ENCODE peak calls at places on chromosomes 12 and 14, in ten cellular contexts. One of them, this sample, is unnamed.

GRCh38 chr14:92692822-92693226 is 55.6 kb downstream of the LGMN start:
- DNase-seq in HCT116: no peak
- DNase-seq in transverse colon: peak; percentile 67
- DNase-seq in AG09309: no peak
- DNase-seq in heart left ventricle: peak; percentile 82
- DNase-seq in astrocyte: peak; percentile 25
- DNase-seq in lower leg skin: peak; percentile 31
- DNase-seq in AG04450: no peak
- DNase-seq in GM06990: no peak
- DNase-seq in H7: no peak
- DNase-seq in this sample: peak; percentile 33

GRCh38 chr14:99451234-99451633 is 29.4 kb downstream of the SETD3 start:
- DNase-seq in HCT116: no peak
- DNase-seq in transverse colon: no peak
- DNase-seq in AG09309: no peak
- DNase-seq in heart left ventricle: no peak
- DNase-seq in astrocyte: no peak
- DNase-seq in lower leg skin: no peak
- DNase-seq in AG04450: no peak
- DNase-seq in GM06990: no peak
- DNase-seq in H7: no peak
- DNase-seq in this sample: no peak

GRCh38 chr14:31127690-31128089 is 79.9 kb downstream of the HECTD1 start:
- DNase-seq in HCT116: no peak
- DNase-seq in transverse colon: no peak
- DNase-seq in AG09309: no peak
- DNase-seq in heart left ventricle: no peak
- DNase-seq in astrocyte: no peak
- DNase-seq in lower leg skin: no peak
- DNase-seq in AG04450: no peak
- DNase-seq in GM06990: peak; percentile 25
- DNase-seq in H7: no peak
- DNase-seq in this sample: no peak

GRCh38 chr14:92607702-92608429 is 94.3 kb downstream of the RIN3 start:
- DNase-seq in HCT116: no peak
- DNase-seq in transverse colon: no peak
- DNase-seq in AG09309: peak; percentile 52
- DNase-seq in heart left ventricle: no peak
- DNase-seq in astrocyte: peak; percentile 61
- DNase-seq in lower leg skin: no peak
- DNase-seq in AG04450: no peak
- DNase-seq in GM06990: no peak
- DNase-seq in H7: no peak
- DNase-seq in this sample: peak; percentile 58

GRCh38 chr12:76402259-76402658 is 54.0 kb upstream of the BBS10 start:
- DNase-seq in HCT116: no peak
- DNase-seq in transverse colon: no peak
- DNase-seq in AG09309: no peak
- DNase-seq in heart left ventricle: no peak
- DNase-seq in astrocyte: no peak
- DNase-seq in lower leg skin: no peak
- DNase-seq in AG04450: no peak
- DNase-seq in GM06990: no peak
- DNase-seq in H7: no peak
- DNase-seq in this sample: no peak

GRCh38 chr14:20438664-20439063 is 2.7 kb upstream of the KLHL33 start:
- DNase-seq in HCT116: no peak
- DNase-seq in transverse colon: no peak
- DNase-seq in AG09309: no peak
- DNase-seq in heart left ventricle: no peak
- DNase-seq in astrocyte: no peak
- DNase-seq in lower leg skin: no peak
- DNase-seq in AG04450: no peak
- DNase-seq in GM06990: no peak
- DNase-seq in H7: no peak
- DNase-seq in this sample: no peak

GRCh38 chr14:69612014-69612758 is 790 bp downstream of the SUSD6 start:
- DNase-seq in HCT116: no peak
- DNase-seq in transverse colon: peak; percentile 50
- DNase-seq in AG09309: no peak
- DNase-seq in heart left ventricle: peak; percentile 37
- DNase-seq in astrocyte: no peak
- DNase-seq in lower leg skin: no peak
- DNase-seq in AG04450: no peak
- DNase-seq in GM06990: peak; percentile 68
- DNase-seq in H7: peak; percentile 47
- DNase-seq in this sample: peak; percentile 19

GRCh38 chr14:89616425-89617141 is 199.6 kb upstream of the FOXN3 start:
- DNase-seq in HCT116: no peak
- DNase-seq in transverse colon: no peak
- DNase-seq in AG09309: no peak
- DNase-seq in heart left ventricle: no peak
- DNase-seq in astrocyte: no peak
- DNase-seq in lower leg skin: no peak
- DNase-seq in AG04450: no peak
- DNase-seq in GM06990: peak; percentile 60
- DNase-seq in H7: no peak
- DNase-seq in this sample: no peak

GRCh38 chr12:84599539-84599938 is 313.1 kb downstream of the SLC6A15 start:
- DNase-seq in HCT116: peak; percentile 46
- DNase-seq in transverse colon: no peak
- DNase-seq in AG09309: peak; percentile 7
- DNase-seq in heart left ventricle: no peak
- DNase-seq in astrocyte: peak; percentile 33
- DNase-seq in lower leg skin: no peak
- DNase-seq in AG04450: no peak
- DNase-seq in GM06990: no peak
- DNase-seq in H7: no peak
- DNase-seq in this sample: peak; percentile 79

GRCh38 chr12:81080431-81080983 is 2.6 kb downstream of the ACSS3 start:
- DNase-seq in HCT116: no peak
- DNase-seq in transverse colon: no peak
- DNase-seq in AG09309: peak; percentile 31
- DNase-seq in heart left ventricle: no peak
- DNase-seq in astrocyte: peak; percentile 51
- DNase-seq in lower leg skin: no peak
- DNase-seq in AG04450: no peak
- DNase-seq in GM06990: no peak
- DNase-seq in H7: no peak
- DNase-seq in this sample: no peak

GRCh38 chr12:9707356-9707755 is 25.5 kb downstream of the CLECL1 start:
- DNase-seq in HCT116: no peak
- DNase-seq in transverse colon: no peak
- DNase-seq in AG09309: no peak
- DNase-seq in heart left ventricle: no peak
- DNase-seq in astrocyte: no peak
- DNase-seq in lower leg skin: no peak
- DNase-seq in AG04450: no peak
- DNase-seq in GM06990: no peak
- DNase-seq in H7: no peak
- DNase-seq in this sample: no peak

GRCh38 chr12:12181516-12181915 is 85.3 kb downstream of the LRP6 start:
- DNase-seq in HCT116: no peak
- DNase-seq in transverse colon: no peak
- DNase-seq in AG09309: no peak
- DNase-seq in heart left ventricle: no peak
- DNase-seq in astrocyte: peak; percentile 86
- DNase-seq in lower leg skin: no peak
- DNase-seq in AG04450: no peak
- DNase-seq in GM06990: no peak
- DNase-seq in H7: no peak
- DNase-seq in this sample: peak; percentile 61

GRCh38 chr12:13164271-13164670 is 32.3 kb upstream of the EMP1 start:
- DNase-seq in HCT116: no peak
- DNase-seq in transverse colon: no peak
- DNase-seq in AG09309: no peak
- DNase-seq in heart left ventricle: no peak
- DNase-seq in astrocyte: no peak
- DNase-seq in lower leg skin: no peak
- DNase-seq in AG04450: no peak
- DNase-seq in GM06990: no peak
- DNase-seq in H7: no peak
- DNase-seq in this sample: no peak

GRCh38 chr12:63870838-63871237 is 26.3 kb downstream of the SRGAP1 start:
- DNase-seq in HCT116: no peak
- DNase-seq in transverse colon: no peak
- DNase-seq in AG09309: no peak
- DNase-seq in heart left ventricle: no peak
- DNase-seq in astrocyte: no peak
- DNase-seq in lower leg skin: no peak
- DNase-seq in AG04450: no peak
- DNase-seq in GM06990: no peak
- DNase-seq in H7: no peak
- DNase-seq in this sample: no peak

GRCh38 chr12:63875703-63876102 is 31.2 kb downstream of the SRGAP1 start:
- DNase-seq in HCT116: no peak
- DNase-seq in transverse colon: no peak
- DNase-seq in AG09309: no peak
- DNase-seq in heart left ventricle: no peak
- DNase-seq in astrocyte: no peak
- DNase-seq in lower leg skin: no peak
- DNase-seq in AG04450: no peak
- DNase-seq in GM06990: no peak
- DNase-seq in H7: no peak
- DNase-seq in this sample: no peak

GRCh38 chr12:63876980-63877379 is 32.5 kb downstream of the SRGAP1 start:
- DNase-seq in HCT116: no peak
- DNase-seq in transverse colon: no peak
- DNase-seq in AG09309: no peak
- DNase-seq in heart left ventricle: no peak
- DNase-seq in astrocyte: no peak
- DNase-seq in lower leg skin: no peak
- DNase-seq in AG04450: no peak
- DNase-seq in GM06990: no peak
- DNase-seq in H7: no peak
- DNase-seq in this sample: no peak

GRCh38 chr12:63877693-63878092 is 33.2 kb downstream of the SRGAP1 start:
- DNase-seq in HCT116: no peak
- DNase-seq in transverse colon: no peak
- DNase-seq in AG09309: no peak
- DNase-seq in heart left ventricle: no peak
- DNase-seq in astrocyte: no peak
- DNase-seq in lower leg skin: no peak
- DNase-seq in AG04450: no peak
- DNase-seq in GM06990: no peak
- DNase-seq in H7: no peak
- DNase-seq in this sample: no peak

GRCh38 chr12:63874897-63875296 is 30.4 kb downstream of the SRGAP1 start:
- DNase-seq in HCT116: no peak
- DNase-seq in transverse colon: no peak
- DNase-seq in AG09309: no peak
- DNase-seq in heart left ventricle: no peak
- DNase-seq in astrocyte: no peak
- DNase-seq in lower leg skin: no peak
- DNase-seq in AG04450: no peak
- DNase-seq in GM06990: no peak
- DNase-seq in H7: no peak
- DNase-seq in this sample: no peak
- H3K4me3 ChIP-seq in HCT116: no peak overlapping the region
- H3K4me3 ChIP-seq in transverse colon: no peak overlapping the region
- H3K4me3 ChIP-seq in AG09309: no peak overlapping the region
- H3K4me3 ChIP-seq in heart left ventricle: no peak overlapping the region
- H3K4me3 ChIP-seq in astrocyte: no peak overlapping the region
- H3K4me3 ChIP-seq in lower leg skin: no peak overlapping the region
- H3K4me3 ChIP-seq in AG04450: no peak overlapping the region
- H3K4me3 ChIP-seq in GM06990: no peak overlapping the region
- H3K4me3 ChIP-seq in H7: no peak overlapping the region
- H3K4me3 ChIP-seq in this sample: no peak overlapping the region

DNA sequence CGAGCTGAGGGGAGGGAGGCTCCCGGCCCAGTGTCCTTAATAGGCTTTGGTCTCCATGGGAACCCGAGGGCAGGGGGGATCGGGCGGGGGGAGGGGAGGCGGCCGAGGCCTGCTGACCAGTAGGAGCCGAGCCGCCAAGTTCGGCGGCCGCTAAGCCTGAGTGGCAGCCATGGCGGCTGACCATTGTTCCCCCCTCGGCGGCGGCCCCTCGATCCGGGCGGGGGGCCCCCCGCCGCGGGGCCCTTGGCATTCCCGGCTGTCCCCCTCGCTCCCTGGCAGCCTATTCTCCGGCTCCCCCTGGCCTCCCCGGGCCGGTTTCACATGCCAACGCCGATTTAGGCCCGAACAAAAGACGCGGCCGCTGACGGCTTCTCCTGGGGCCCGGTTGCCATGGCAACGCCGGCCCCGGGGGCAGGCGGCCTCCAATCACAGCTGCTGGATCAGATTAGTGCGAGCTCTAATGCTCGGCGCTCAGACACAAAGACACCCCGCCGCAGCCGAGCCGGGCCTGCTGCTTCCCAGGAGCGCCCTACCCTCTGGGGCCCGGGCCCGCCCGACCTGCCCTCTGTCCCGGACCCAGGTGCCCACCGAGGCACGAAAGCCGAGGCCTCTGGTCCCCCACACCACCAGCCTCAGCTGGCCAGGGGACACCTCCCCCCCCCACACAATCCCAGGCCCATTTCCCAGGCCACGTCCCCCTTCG is 7.3 kb downstream of the MSI1 start:
- DNase-seq in HCT116: no peak
- DNase-seq in transverse colon: peak; percentile 28
- DNase-seq in AG09309: no peak
- DNase-seq in heart left ventricle: peak; percentile 67
- DNase-seq in astrocyte: peak; percentile 71
- DNase-seq in lower leg skin: no peak
- DNase-seq in AG04450: peak; percentile 21
- DNase-seq in GM06990: peak; percentile 78
- DNase-seq in H7: peak; percentile 100
- DNase-seq in this sample: peak; percentile 17
- H3K4me3 ChIP-seq in HCT116: no peak overlapping the region
- H3K4me3 ChIP-seq in transverse colon: peak overlapping the region; percentile 41
- H3K4me3 ChIP-seq in AG09309: no peak overlapping the region
- H3K4me3 ChIP-seq in heart left ventricle: peak overlapping the region; percentile 30
- H3K4me3 ChIP-seq in astrocyte: peak overlapping the region; percentile 45
- H3K4me3 ChIP-seq in lower leg skin: no peak overlapping the region
- H3K4me3 ChIP-seq in AG04450: peak overlapping the region; percentile 39
- H3K4me3 ChIP-seq in GM06990: no peak overlapping the region
- H3K4me3 ChIP-seq in H7: peak overlapping the region; percentile 49
- H3K4me3 ChIP-seq in this sample: peak overlapping the region; percentile 8

DNA sequence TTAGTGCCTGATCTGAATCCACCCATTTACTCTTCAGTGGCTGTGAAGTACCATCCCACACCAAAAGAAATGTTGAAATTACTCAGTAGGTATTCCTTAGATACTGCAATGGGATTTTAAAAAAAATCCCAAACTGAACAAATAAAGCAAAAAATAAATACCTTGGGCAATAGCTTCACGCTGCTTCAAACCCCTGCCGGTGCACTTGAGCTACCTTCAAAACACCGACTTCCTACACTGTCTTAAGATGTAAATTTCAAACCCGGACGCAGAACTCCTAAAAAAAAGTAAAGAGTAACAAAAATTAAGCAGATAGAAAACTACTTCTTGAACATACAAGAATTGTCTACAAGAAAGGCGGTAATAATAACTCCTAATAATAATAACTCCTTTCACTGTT is 677 bp downstream of the ABCC9 start:
- DNase-seq in HCT116: no peak
- DNase-seq in transverse colon: no peak
- DNase-seq in AG09309: no peak
- DNase-seq in heart left ventricle: no peak
- DNase-seq in astrocyte: no peak
- DNase-seq in lower leg skin: no peak
- DNase-seq in AG04450: no peak
- DNase-seq in GM06990: no peak
- DNase-seq in H7: peak; percentile 4
- DNase-seq in this sample: peak; percentile 10
- H3K4me3 ChIP-seq in HCT116: no peak overlapping the region
- H3K4me3 ChIP-seq in transverse colon: peak overlapping the region; percentile 48
- H3K4me3 ChIP-seq in AG09309: peak overlapping the region; percentile 69
- H3K4me3 ChIP-seq in heart left ventricle: peak overlapping the region; percentile 49
- H3K4me3 ChIP-seq in astrocyte: peak overlapping the region; percentile 72
- H3K4me3 ChIP-seq in lower leg skin: no peak overlapping the region
- H3K4me3 ChIP-seq in AG04450: peak overlapping the region; percentile 57
- H3K4me3 ChIP-seq in GM06990: no peak overlapping the region
- H3K4me3 ChIP-seq in H7: peak overlapping the region; percentile 47
- H3K4me3 ChIP-seq in this sample: peak overlapping the region; percentile 50

GRCh38 chr12:40010899-40011774 is 94.7 kb downstream of the SLC2A13 start:
- DNase-seq in HCT116: peak; percentile 41
- DNase-seq in transverse colon: peak; percentile 63
- DNase-seq in AG09309: peak; percentile 44
- DNase-seq in heart left ventricle: peak; percentile 67
- DNase-seq in astrocyte: peak; percentile 35
- DNase-seq in lower leg skin: peak; percentile 62
- DNase-seq in AG04450: peak; percentile 36
- DNase-seq in GM06990: no peak
- DNase-seq in H7: peak; percentile 19
- DNase-seq in this sample: peak; percentile 66
- H3K4me3 ChIP-seq in HCT116: no peak overlapping the region
- H3K4me3 ChIP-seq in transverse colon: no peak overlapping the region
- H3K4me3 ChIP-seq in AG09309: no peak overlapping the region
- H3K4me3 ChIP-seq in heart left ventricle: peak overlapping the region; percentile 13
- H3K4me3 ChIP-seq in astrocyte: no peak overlapping the region
- H3K4me3 ChIP-seq in lower leg skin: no peak overlapping the region
- H3K4me3 ChIP-seq in AG04450: peak overlapping the region; percentile 8
- H3K4me3 ChIP-seq in GM06990: peak overlapping the region; percentile 34
- H3K4me3 ChIP-seq in H7: no peak overlapping the region
- H3K4me3 ChIP-seq in this sample: no peak overlapping the region